ENCODE peak calls at places on chromosomes 12 and 14, in six cellular contexts. One of them, this sample, is unnamed.

GRCh38 chr14:63543826-63544320 is 696 bp upstream of the PPP2R5E start:
- DNase-seq in MM.1S: no peak
- DNase-seq in HCT116: no peak
- DNase-seq in GM23248: peak; percentile 43
- DNase-seq in neuronal stem cell: no peak
- DNase-seq in HepG2: no peak
- DNase-seq in this sample: no peak

GRCh38 chr14:102323102-102323501 is 3.6 kb downstream of the ZNF839 start:
- DNase-seq in MM.1S: peak; percentile 32
- DNase-seq in HCT116: peak; percentile 59
- DNase-seq in GM23248: peak; percentile 96
- DNase-seq in neuronal stem cell: no peak
- DNase-seq in HepG2: peak; percentile 71
- DNase-seq in this sample: peak; percentile 84

GRCh38 chr14:37939442-37940028 is 268.2 kb upstream of the SSTR1 start:
- DNase-seq in MM.1S: no peak
- DNase-seq in HCT116: no peak
- DNase-seq in GM23248: no peak
- DNase-seq in neuronal stem cell: no peak
- DNase-seq in HepG2: peak; percentile 25
- DNase-seq in this sample: no peak

GRCh38 chr14:93301821-93302447 is 30.9 kb downstream of the BTBD7 start:
- DNase-seq in MM.1S: no peak
- DNase-seq in HCT116: peak; percentile 34
- DNase-seq in GM23248: no peak
- DNase-seq in neuronal stem cell: no peak
- DNase-seq in HepG2: no peak
- DNase-seq in this sample: peak; percentile 65

GRCh38 chr12:61808856-61809255 is 451.3 kb upstream of the USP15 start:
- DNase-seq in MM.1S: no peak
- DNase-seq in HCT116: no peak
- DNase-seq in GM23248: peak; percentile 0
- DNase-seq in neuronal stem cell: no peak
- DNase-seq in HepG2: no peak
- DNase-seq in this sample: no peak

GRCh38 chr12:7460375-7461259 is 16.7 kb upstream of the CD163L1 start:
- DNase-seq in MM.1S: peak; percentile 46
- DNase-seq in HCT116: peak; percentile 34
- DNase-seq in GM23248: peak; percentile 65
- DNase-seq in neuronal stem cell: peak; percentile 59
- DNase-seq in HepG2: peak; percentile 46
- DNase-seq in this sample: peak; percentile 92

GRCh38 chr12:27967551-27968054 is 4.9 kb downstream of the PTHLH start:
- DNase-seq in MM.1S: no peak
- DNase-seq in HCT116: no peak
- DNase-seq in GM23248: peak; percentile 68
- DNase-seq in neuronal stem cell: no peak
- DNase-seq in HepG2: no peak
- DNase-seq in this sample: no peak

GRCh38 chr12:22687677-22688076 is 62.7 kb downstream of the ETNK1 start:
- DNase-seq in MM.1S: peak; percentile 89
- DNase-seq in HCT116: no peak
- DNase-seq in GM23248: peak; percentile 79
- DNase-seq in neuronal stem cell: no peak
- DNase-seq in HepG2: no peak
- DNase-seq in this sample: no peak

DNA sequence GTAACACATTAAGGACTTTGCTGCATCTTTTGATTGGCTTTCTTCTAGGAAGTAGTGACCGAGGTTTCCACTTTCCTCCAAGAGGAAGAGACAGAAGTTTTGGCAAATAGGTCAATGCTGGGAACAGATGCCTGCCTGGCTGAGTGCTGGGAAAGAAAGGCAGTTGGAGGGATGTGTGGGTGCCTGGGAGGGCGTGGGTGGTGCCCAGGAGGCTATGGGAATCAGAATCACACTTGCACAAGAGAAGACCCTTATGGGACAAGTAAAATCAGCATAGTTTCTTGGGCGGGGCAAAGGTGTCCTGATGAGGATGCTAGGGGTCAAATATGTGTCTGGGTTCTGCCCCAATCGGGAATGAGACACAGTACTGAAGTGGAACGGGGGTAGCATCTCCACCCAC is 906 bp upstream of the ACADS start:
- DNase-seq in MM.1S: no peak
- DNase-seq in HCT116: no peak
- DNase-seq in GM23248: no peak
- DNase-seq in neuronal stem cell: no peak
- DNase-seq in HepG2: no peak
- DNase-seq in this sample: no peak
- H3K9ac ChIP-seq in MM.1S: no peak overlapping the region
- H3K9ac ChIP-seq in HCT116: no peak overlapping the region
- H3K9ac ChIP-seq in GM23248: peak overlapping the region; percentile 77
- H3K9ac ChIP-seq in neuronal stem cell: no peak overlapping the region
- H3K9ac ChIP-seq in HepG2: no peak overlapping the region
- H3K9ac ChIP-seq in this sample: no peak overlapping the region

DNA sequence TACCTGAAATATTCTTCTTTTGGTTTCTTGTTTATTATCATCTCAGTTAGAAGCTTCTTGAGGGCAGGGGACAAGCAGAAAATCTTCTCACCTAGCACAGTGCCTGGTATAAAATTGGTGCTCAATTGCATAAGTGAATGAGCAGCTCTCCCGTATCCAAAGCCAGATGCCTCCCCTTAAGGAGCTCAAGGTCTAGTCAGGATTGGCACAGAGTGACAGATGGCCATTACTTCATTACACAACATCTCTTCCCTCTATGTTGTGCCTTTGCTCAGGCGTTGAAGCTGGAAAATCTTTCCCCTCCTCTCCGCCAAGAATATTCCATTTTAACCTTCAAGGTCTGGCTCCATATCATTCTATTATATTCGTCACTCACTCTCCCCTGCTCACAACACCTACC is 3.6 kb downstream of the SLC4A8 start:
- DNase-seq in MM.1S: no peak
- DNase-seq in HCT116: no peak
- DNase-seq in GM23248: no peak
- DNase-seq in neuronal stem cell: no peak
- DNase-seq in HepG2: no peak
- DNase-seq in this sample: no peak
- H3K9ac ChIP-seq in MM.1S: no peak overlapping the region
- H3K9ac ChIP-seq in HCT116: no peak overlapping the region
- H3K9ac ChIP-seq in GM23248: no peak overlapping the region
- H3K9ac ChIP-seq in neuronal stem cell: no peak overlapping the region
- H3K9ac ChIP-seq in HepG2: no peak overlapping the region
- H3K9ac ChIP-seq in this sample: no peak overlapping the region

GRCh38 chr12:13001725-13002040 is 1.6 kb upstream of the HEBP1 start:
- DNase-seq in MM.1S: no peak
- DNase-seq in HCT116: no peak
- DNase-seq in GM23248: no peak
- DNase-seq in neuronal stem cell: no peak
- DNase-seq in HepG2: no peak
- DNase-seq in this sample: no peak
- H3K9ac ChIP-seq in MM.1S: peak overlapping the region; percentile 54
- H3K9ac ChIP-seq in HCT116: peak overlapping the region; percentile 77
- H3K9ac ChIP-seq in GM23248: peak overlapping the region; percentile 85
- H3K9ac ChIP-seq in neuronal stem cell: no peak overlapping the region
- H3K9ac ChIP-seq in HepG2: peak overlapping the region; percentile 58
- H3K9ac ChIP-seq in this sample: no peak overlapping the region

GRCh38 chr14:69043598-69044267 is 64.6 kb upstream of the ACTN1 start:
- DNase-seq in MM.1S: no peak
- DNase-seq in HCT116: no peak
- DNase-seq in GM23248: peak; percentile 85
- DNase-seq in neuronal stem cell: no peak
- DNase-seq in HepG2: no peak
- DNase-seq in this sample: no peak

GRCh38 chr14:69044965-69045555 is 66.0 kb upstream of the ACTN1 start:
- DNase-seq in MM.1S: no peak
- DNase-seq in HCT116: no peak
- DNase-seq in GM23248: peak; percentile 52
- DNase-seq in neuronal stem cell: no peak
- DNase-seq in HepG2: no peak
- DNase-seq in this sample: no peak

GRCh38 chr14:69045857-69046351 is 66.8 kb upstream of the ACTN1 start:
- DNase-seq in MM.1S: no peak
- DNase-seq in HCT116: no peak
- DNase-seq in GM23248: peak; percentile 60
- DNase-seq in neuronal stem cell: no peak
- DNase-seq in HepG2: no peak
- DNase-seq in this sample: peak; percentile 76

GRCh38 chr14:69043007-69043444 is 63.9 kb upstream of the ACTN1 start:
- DNase-seq in MM.1S: no peak
- DNase-seq in HCT116: no peak
- DNase-seq in GM23248: no peak
- DNase-seq in neuronal stem cell: no peak
- DNase-seq in HepG2: no peak
- DNase-seq in this sample: no peak

GRCh38 chr14:69044296-69044695 is 65.2 kb upstream of the ACTN1 start:
- DNase-seq in MM.1S: no peak
- DNase-seq in HCT116: no peak
- DNase-seq in GM23248: no peak
- DNase-seq in neuronal stem cell: no peak
- DNase-seq in HepG2: no peak
- DNase-seq in this sample: no peak
- H3K9ac ChIP-seq in MM.1S: no peak overlapping the region
- H3K9ac ChIP-seq in HCT116: no peak overlapping the region
- H3K9ac ChIP-seq in GM23248: no peak overlapping the region
- H3K9ac ChIP-seq in neuronal stem cell: no peak overlapping the region
- H3K9ac ChIP-seq in HepG2: no peak overlapping the region
- H3K9ac ChIP-seq in this sample: no peak overlapping the region

GRCh38 chr12:77940566-77940965 is 109.9 kb downstream of the NAV3 start:
- DNase-seq in MM.1S: no peak
- DNase-seq in HCT116: no peak
- DNase-seq in GM23248: peak; percentile 72
- DNase-seq in neuronal stem cell: no peak
- DNase-seq in HepG2: no peak
- DNase-seq in this sample: no peak

GRCh38 chr12:77941396-77941795 is 110.7 kb downstream of the NAV3 start:
- DNase-seq in MM.1S: no peak
- DNase-seq in HCT116: no peak
- DNase-seq in GM23248: peak; percentile 21
- DNase-seq in neuronal stem cell: no peak
- DNase-seq in HepG2: no peak
- DNase-seq in this sample: no peak

GRCh38 chr12:77938301-77938700 is 107.6 kb downstream of the NAV3 start:
- DNase-seq in MM.1S: no peak
- DNase-seq in HCT116: no peak
- DNase-seq in GM23248: peak; percentile 2
- DNase-seq in neuronal stem cell: no peak
- DNase-seq in HepG2: no peak
- DNase-seq in this sample: no peak

GRCh38 chr12:77943466-77943865 is 112.8 kb downstream of the NAV3 start:
- DNase-seq in MM.1S: no peak
- DNase-seq in HCT116: peak; percentile 43
- DNase-seq in GM23248: peak; percentile 88
- DNase-seq in neuronal stem cell: no peak
- DNase-seq in HepG2: no peak
- DNase-seq in this sample: no peak

DNA sequence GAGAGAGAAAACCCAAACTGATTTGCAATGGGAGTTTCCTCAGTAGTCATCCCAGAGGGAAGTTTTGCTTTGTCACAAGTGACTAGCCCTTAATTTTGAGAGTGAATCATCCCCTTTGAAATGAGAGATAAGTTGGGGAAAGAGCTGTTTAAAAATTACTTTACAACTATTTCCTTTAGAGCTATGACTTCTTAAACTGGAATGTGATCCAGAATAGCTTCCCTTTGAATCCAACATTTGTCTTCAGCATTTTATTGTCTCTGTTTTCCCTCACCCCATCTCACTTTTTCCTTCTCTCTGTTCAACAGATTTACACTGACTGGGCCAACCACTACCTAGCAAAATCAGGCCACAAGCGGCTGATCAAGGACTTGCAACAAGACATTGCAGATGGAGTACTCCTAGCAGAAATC is 109.3 kb downstream of the NAV3 start:
- DNase-seq in MM.1S: no peak
- DNase-seq in HCT116: peak; percentile 85
- DNase-seq in GM23248: peak; percentile 93
- DNase-seq in neuronal stem cell: no peak
- DNase-seq in HepG2: no peak
- DNase-seq in this sample: no peak
- H3K9ac ChIP-seq in MM.1S: no peak overlapping the region
- H3K9ac ChIP-seq in HCT116: peak overlapping the region; percentile 46
- H3K9ac ChIP-seq in GM23248: peak overlapping the region; percentile 77
- H3K9ac ChIP-seq in neuronal stem cell: no peak overlapping the region
- H3K9ac ChIP-seq in HepG2: no peak overlapping the region
- H3K9ac ChIP-seq in this sample: no peak overlapping the region

GRCh38 chr12:91326043-91327027 is 143.7 kb upstream of the DCN start:
- DNase-seq in MM.1S: peak; percentile 63
- DNase-seq in HCT116: peak; percentile 19
- DNase-seq in GM23248: peak; percentile 52
- DNase-seq in neuronal stem cell: peak; percentile 73
- DNase-seq in HepG2: peak; percentile 34
- DNase-seq in this sample: peak; percentile 87

GRCh38 chr12:91332305-91332704 is 149.7 kb upstream of the DCN start:
- DNase-seq in MM.1S: no peak
- DNase-seq in HCT116: no peak
- DNase-seq in GM23248: no peak
- DNase-seq in neuronal stem cell: no peak
- DNase-seq in HepG2: no peak
- DNase-seq in this sample: no peak

GRCh38 chr12:91327136-91327535 is 144.5 kb upstream of the DCN start:
- DNase-seq in MM.1S: no peak
- DNase-seq in HCT116: no peak
- DNase-seq in GM23248: peak; percentile 60
- DNase-seq in neuronal stem cell: no peak
- DNase-seq in HepG2: no peak
- DNase-seq in this sample: no peak

GRCh38 chr12:91331371-91331770 is 148.8 kb upstream of the DCN start:
- DNase-seq in MM.1S: no peak
- DNase-seq in HCT116: no peak
- DNase-seq in GM23248: peak; percentile 25
- DNase-seq in neuronal stem cell: no peak
- DNase-seq in HepG2: no peak
- DNase-seq in this sample: no peak

GRCh38 chr12:91327889-91328288 is 145.3 kb upstream of the DCN start:
- DNase-seq in MM.1S: no peak
- DNase-seq in HCT116: no peak
- DNase-seq in GM23248: peak; percentile 57
- DNase-seq in neuronal stem cell: no peak
- DNase-seq in HepG2: no peak
- DNase-seq in this sample: no peak
- H3K9ac ChIP-seq in MM.1S: no peak overlapping the region
- H3K9ac ChIP-seq in HCT116: no peak overlapping the region
- H3K9ac ChIP-seq in GM23248: peak overlapping the region; percentile 60
- H3K9ac ChIP-seq in neuronal stem cell: no peak overlapping the region
- H3K9ac ChIP-seq in HepG2: no peak overlapping the region
- H3K9ac ChIP-seq in this sample: no peak overlapping the region

GRCh38 chr14:73272393-73272792 is 35.1 kb downstream of the PAPLN start:
- DNase-seq in MM.1S: no peak
- DNase-seq in HCT116: no peak
- DNase-seq in GM23248: no peak
- DNase-seq in neuronal stem cell: no peak
- DNase-seq in HepG2: no peak
- DNase-seq in this sample: no peak
- H3K9ac ChIP-seq in MM.1S: no peak overlapping the region
- H3K9ac ChIP-seq in HCT116: no peak overlapping the region
- H3K9ac ChIP-seq in GM23248: no peak overlapping the region
- H3K9ac ChIP-seq in neuronal stem cell: no peak overlapping the region
- H3K9ac ChIP-seq in HepG2: no peak overlapping the region
- H3K9ac ChIP-seq in this sample: no peak overlapping the region

DNA sequence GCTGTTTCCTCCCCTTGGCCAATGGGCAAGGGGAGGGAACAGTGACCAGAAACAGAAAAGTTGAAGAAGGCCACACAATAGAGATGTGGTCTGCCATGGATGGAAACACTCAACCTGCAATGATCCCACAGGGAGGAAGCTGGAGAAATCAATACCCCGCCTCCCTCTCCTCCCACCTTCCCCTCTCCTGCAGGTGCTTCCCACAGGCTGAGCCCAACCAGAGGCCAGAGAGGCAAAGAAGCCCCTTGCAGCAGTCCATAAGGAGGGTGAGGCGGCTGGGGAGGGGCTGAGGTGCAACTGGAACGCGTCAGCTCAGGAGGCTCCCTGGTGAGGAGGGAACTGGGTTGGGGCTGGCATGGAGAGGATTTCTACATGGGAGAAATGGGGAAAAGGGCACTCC is 84.0 kb downstream of the RNF34 start:
- DNase-seq in MM.1S: no peak
- DNase-seq in HCT116: no peak
- DNase-seq in GM23248: no peak
- DNase-seq in neuronal stem cell: no peak
- DNase-seq in HepG2: no peak
- DNase-seq in this sample: peak; percentile 70
- H3K9ac ChIP-seq in MM.1S: no peak overlapping the region
- H3K9ac ChIP-seq in HCT116: no peak overlapping the region
- H3K9ac ChIP-seq in GM23248: no peak overlapping the region
- H3K9ac ChIP-seq in neuronal stem cell: no peak overlapping the region
- H3K9ac ChIP-seq in HepG2: no peak overlapping the region
- H3K9ac ChIP-seq in this sample: no peak overlapping the region